ENCODE peak calls at places on chromosomes 4 and X, in nine cellular contexts. N is transverse colon, D is HepG2, T is aorta, Q is prostate gland, R is IMR-90, O is A549, C is left ventricle myocardium inferior, I is SJSA1. H is an unnamed sample. For H3K4me1, the result is how much of the 10 kb centered on the place peaks cover.

GRCh38 chrX:17736478-17736855 is 826 bp upstream of the SCML1 start:
- DNase-seq in D (no peak), C (no peak), T (no peak), O (no peak), Q (no peak), I (no peak), N (no peak), R (no peak), H (no peak)

GRCh38 chr4:40991908-40992307 is 222.4 kb downstream of the APBB2 start:
- DNase-seq in I (no peak), O (no peak), T (no peak), N (no peak), R (no peak), D (no peak), Q (no peak), C (no peak), H (no peak)

GRCh38 chr4:147328756-147329446 is 152.0 kb upstream of the EDNRA start:
- DNase-seq in O (no peak), C (no peak), N (no peak), I (no peak), T (no peak), R (no peak), D (no peak), Q (no peak), H (no peak)

GRCh38 chrX:11352296-11352741 is 59.1 kb downstream of the AMELX start:
- DNase-seq in T (no peak), O (no peak), Q (no peak), N (no peak), C (no peak), D (no peak), I (no peak), R (no peak), H (no peak)

GRCh38 chr4:52713456-52713937 is 37.7 kb downstream of the ERVMER34-1 start:
- DNase-seq in C (peak), N (no peak), Q (no peak), O (no peak), T (no peak), R (peak), D (peak), I (no peak), H (no peak)

GRCh38 chr4:126582737-126583136 is 1050.0 kb upstream of the INTU start:
- DNase-seq in D (no peak), N (no peak), R (peak), O (no peak), T (no peak), I (no peak), C (no peak), Q (no peak), H (no peak)

GRCh38 chr4:41644288-41644914 is 104.1 kb downstream of the PHOX2B start:
- DNase-seq in Q (peak), R (peak), O (no peak), C (peak), T (peak), I (no peak), N (peak), D (peak), H (peak)

GRCh38 chr4:139692300-139693012 is 26.8 kb downstream of the MGST2 start:
- DNase-seq in N (no peak), T (no peak), O (no peak), I (no peak), C (no peak), D (peak), Q (no peak), R (no peak), H (no peak)

GRCh38 chrX:15507005-15507404 is 6.4 kb downstream of the BMX start:
- DNase-seq in O (no peak), Q (no peak), D (no peak), C (no peak), R (no peak), N (no peak), I (no peak), T (no peak), H (no peak)

GRCh38 chrX:123993326-123993725 is 31.8 kb downstream of the STAG2 start:
- DNase-seq in T (no peak), R (peak), Q (no peak), I (peak), O (no peak), C (no peak), N (no peak), D (no peak), H (no peak)

GRCh38 chr4:109979932-109980717 is 67.4 kb downstream of the EGF start:
- DNase-seq in O (no peak), D (no peak), C (no peak), N (no peak), T (no peak), I (peak), R (peak), Q (no peak), H (no peak)

GRCh38 chr4:74004668-74005067 is 6.2 kb upstream of the CXCL5 start:
- DNase-seq in I (no peak), C (no peak), N (no peak), R (no peak), T (no peak), Q (no peak), O (no peak), D (no peak), H (no peak)

GRCh38 chrX:133947022-133947421 is 38.4 kb downstream of the GPC3 start:
- DNase-seq in N (no peak), C (no peak), O (no peak), T (no peak), I (no peak), Q (no peak), R (no peak), D (no peak), H (no peak)

GRCh38 chr4:17544831-17545234 is 29.9 kb downstream of the CLRN2 start:
- DNase-seq in N (peak), Q (peak), O (no peak), C (no peak), T (no peak), R (no peak), I (peak), D (peak), H (no peak)

GRCh38 chr4:38860788-38861424 is 4.3 kb upstream of the TLR6 start:
- DNase-seq in I (no peak), Q (no peak), N (peak), R (peak), O (peak), C (peak), D (peak), T (no peak), H (peak)

GRCh38 chr4:8281519-8282133 is 12.1 kb downstream of the HTRA3 start:
- DNase-seq in D (no peak), O (no peak), N (peak), I (no peak), R (peak), Q (no peak), C (peak), T (peak), H (peak)

GRCh38 chr4:156931267-156931666 is 40.3 kb downstream of the PDGFC start:
- DNase-seq in Q (peak), C (no peak), R (peak), I (peak), D (peak), O (peak), T (no peak), N (peak), H (no peak)

GRCh38 chr4:138941037-138941436 is 74.5 kb upstream of the NOCT start:
- DNase-seq in D (no peak), N (no peak), C (no peak), T (no peak), R (no peak), O (no peak), Q (no peak), I (no peak), H (no peak)

GRCh38 chrX:40031861-40032422 is 65.8 kb downstream of the BCOR start:
- DNase-seq in R (no peak), D (no peak), C (no peak), O (no peak), Q (no peak), T (no peak), N (no peak), I (no peak), H (no peak)

GRCh38 chr4:5037553-5038551 is 13.4 kb upstream of the STK32B start:
- DNase-seq in I (peak), C (no peak), Q (no peak), N (peak), O (peak), R (peak), D (peak), T (no peak), H (no peak)

GRCh38 chrX:67555578-67556203 is 11.9 kb downstream of the AR start:
- DNase-seq in T (no peak), Q (no peak), N (peak), R (peak), C (no peak), D (peak), I (no peak), O (peak), H (peak)

GRCh38 chr4:149145803-149146202 is 669.8 kb downstream of the IQCM start:
- DNase-seq in O (no peak), T (no peak), C (no peak), D (no peak), N (no peak), Q (no peak), I (peak), R (peak), H (no peak)

GRCh38 chr4:26496207-26496783 is 6.0 kb upstream of the CCKAR start:
- DNase-seq in I (no peak), Q (no peak), T (no peak), D (peak), C (no peak), N (no peak), O (no peak), R (no peak), H (no peak)

DNA sequence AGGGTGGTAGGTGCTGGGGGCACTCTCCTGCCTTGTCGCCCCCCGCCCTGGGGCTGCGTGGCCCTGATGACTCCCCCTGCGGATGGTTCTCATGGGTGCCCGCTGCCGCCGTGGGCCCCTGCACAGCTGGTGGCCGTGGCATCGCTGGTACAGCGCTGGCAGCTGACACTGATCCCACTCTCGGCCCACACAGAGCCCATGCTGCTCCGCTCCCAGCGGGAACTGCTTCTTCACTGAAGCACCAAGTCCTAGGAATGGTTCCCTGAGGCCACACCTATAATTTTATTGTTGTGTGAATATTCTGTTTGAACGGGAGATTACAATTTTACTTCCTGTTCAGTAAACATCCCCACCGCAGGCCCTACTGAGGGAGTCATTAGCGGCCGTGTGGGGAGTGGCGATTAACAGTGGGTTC is 138.6 kb upstream of the NKX1-1 start:
- DNase-seq in C (no peak), R (no peak), I (no peak), T (no peak), Q (peak), N (peak), O (peak), D (no peak), H (no peak)
- H3K4me3 ChIP-seq in C (peak), R (no peak), I (no peak), T (no peak), Q (no peak), N (no peak), O (no peak), D (no peak), H (peak)

DNA sequence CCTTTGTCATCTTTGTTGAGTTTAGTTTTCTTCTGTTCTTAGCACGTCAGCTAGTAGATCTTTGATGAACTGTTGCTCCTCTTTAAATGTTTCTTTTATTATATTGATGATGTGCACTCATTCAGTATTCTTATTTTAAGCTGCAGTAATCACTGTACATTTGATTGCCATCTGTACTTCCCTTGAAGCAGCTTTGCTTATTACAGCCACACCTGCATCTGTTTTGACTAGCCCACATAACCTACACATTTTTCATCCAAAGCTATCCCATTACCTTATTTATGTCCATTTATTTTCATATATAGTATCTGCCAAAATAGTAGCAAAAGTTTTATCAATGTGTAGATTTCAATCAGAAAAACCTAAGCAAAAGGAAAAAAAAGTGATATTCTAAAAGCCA is 23.9 kb upstream of the GUCY1B1 start:
- DNase-seq in R (no peak), Q (no peak), T (no peak), O (no peak), I (no peak), N (no peak), C (no peak), D (no peak), H (no peak)
- H3K4me1 ChIP-seq in R (under half), Q (under half), T (under half), O (under half), I (under half), N (under half), C (under half), D (under half), H (under half)

GRCh38 chr4:186845137-186845842 is 121.6 kb upstream of the FAT1 start:
- DNase-seq in R (peak), D (peak), I (peak), Q (no peak), N (peak), O (no peak), C (no peak), T (peak), H (no peak)
- H3K4me3 ChIP-seq in R (no peak), D (no peak), I (no peak), Q (no peak), N (no peak), O (no peak), C (no peak), T (no peak), H (no peak)

GRCh38 chrX:65697915-65698796 is 30.7 kb downstream of the MSN start:
- DNase-seq in D (no peak), N (peak), T (no peak), Q (no peak), I (no peak), R (no peak), C (peak), O (no peak), H (peak)

GRCh38 chrX:65697173-65697572 is 29.7 kb downstream of the MSN start:
- DNase-seq in O (no peak), T (no peak), Q (no peak), C (no peak), D (no peak), N (no peak), I (peak), R (peak), H (no peak)

GRCh38 chrX:65695849-65696248 is 28.4 kb downstream of the MSN start:
- DNase-seq in I (no peak), Q (no peak), T (no peak), C (no peak), R (no peak), O (no peak), D (no peak), N (no peak), H (no peak)

GRCh38 chrX:65696613-65697012 is 29.2 kb downstream of the MSN start:
- DNase-seq in D (no peak), R (no peak), T (no peak), I (no peak), N (no peak), O (no peak), Q (no peak), C (no peak), H (no peak)
- H3K4me1 ChIP-seq in D (under half), R (under half), T (under half), I (under half), N (under half), O (under half), Q (under half), C (half or more), H (half or more)

GRCh38 chrX:20177093-20177492 is 35.5 kb upstream of the EIF1AX start:
- DNase-seq in D (no peak), C (no peak), N (no peak), O (no peak), Q (no peak), R (no peak), I (no peak), T (no peak), H (no peak)
- H3K4me3 ChIP-seq in D (no peak), C (no peak), N (no peak), O (no peak), Q (no peak), R (no peak), I (no peak), T (no peak), H (no peak)

GRCh38 chr4:2793578-2793919 is 664 bp downstream of the SH3BP2 start:
- DNase-seq in Q (no peak), I (peak), D (no peak), C (peak), N (peak), O (no peak), R (peak), T (peak), H (peak)
- H3K4me1 ChIP-seq in Q (under half), I (under half), D (half or more), C (half or more), N (half or more), O (under half), R (under half), T (under half), H (half or more)

H was measured in lower lobe of right lung.